ENCODE peak calls at places on chromosomes 4 and X, in five cellular contexts. M, C, X, D and H are unnamed samples.

GRCh38 chr4:18366762-18367358 is 345.3 kb upstream of the LCORL start:
- DNase-seq in X (no peak), D (peak), C (no peak), M (peak), H (peak)

GRCh38 chr4:96312049-96312685 is 472.3 kb downstream of the PDHA2 start:
- DNase-seq in C (no peak), X (no peak), M (no peak), D (no peak), H (no peak)

GRCh38 chr4:138560448-138560847 is 318.3 kb upstream of the SLC7A11 start:
- DNase-seq in X (no peak), M (no peak), C (no peak), D (no peak), H (no peak)

GRCh38 chr4:85860066-85860465 is 385.1 kb downstream of the ARHGAP24 start:
- DNase-seq in D (no peak), C (no peak), M (peak), X (no peak), H (peak)

GRCh38 chr4:128716325-128716724 is 93.2 kb upstream of the JADE1 start:
- DNase-seq in X (no peak), M (no peak), D (no peak), C (no peak), H (no peak)

GRCh38 chrX:111728096-111728495 is 47.1 kb downstream of the ALG13 start:
- DNase-seq in M (peak), D (no peak), C (no peak), X (no peak), H (peak)

GRCh38 chr4:125702406-125702805 is 387.7 kb downstream of the FAT4 start:
- DNase-seq in X (no peak), M (peak), D (no peak), C (no peak), H (peak)

GRCh38 chrX:118990512-118991227 is 16.3 kb downstream of the LONRF3 start:
- DNase-seq in X (no peak), M (no peak), C (no peak), D (no peak), H (no peak)

GRCh38 chr4:106929248-106929647 is 106.9 kb downstream of the DKK2 start:
- DNase-seq in X (no peak), C (no peak), D (no peak), M (no peak), H (no peak)

GRCh38 chr4:107034091-107034698 is 1.9 kb downstream of the DKK2 start:
- DNase-seq in X (no peak), C (peak), M (peak), D (no peak), H (peak)

GRCh38 chr4:147828361-147828760 is 96.5 kb downstream of the ARHGAP10 start:
- DNase-seq in X (no peak), C (no peak), D (no peak), M (no peak), H (peak)

GRCh38 chr4:15882675-15883086 is 55.9 kb downstream of the FGFBP1 start:
- DNase-seq in C (peak), D (peak), M (peak), X (peak), H (peak)

GRCh38 chr4:6049972-6050371 is 31.7 kb upstream of the C4orf50 start:
- DNase-seq in C (no peak), X (no peak), D (no peak), M (no peak), H (no peak)

GRCh38 chr4:15805583-15806517 is 27.7 kb downstream of the CD38 start:
- DNase-seq in X (peak), D (peak), C (no peak), M (peak), H (peak)

GRCh38 chr4:180947421-180947820 is 1295.8 kb upstream of the TENM3 start:
- DNase-seq in M (peak), C (no peak), D (no peak), X (no peak), H (no peak)
- TF ChIP-seq CTCF in M (peak), C (no peak), D (no peak), X (no peak), H (no peak)

GRCh38 chr4:1779588-1780382 is 13.3 kb upstream of the FGFR3 start:
- DNase-seq in M (no peak), D (no peak), C (no peak), X (peak), H (no peak)
- TF ChIP-seq CTCF in M (no peak), D (no peak), C (no peak), X (no peak), H (no peak)

GRCh38 chr4:176376032-176376614 is 56.4 kb downstream of the SPCS3 start:
- DNase-seq in X (no peak), M (peak), D (peak), C (no peak), H (peak)

GRCh38 chr4:176383273-176384077 is 63.7 kb downstream of the SPCS3 start:
- DNase-seq in C (no peak), M (peak), D (no peak), X (no peak), H (peak)

GRCh38 chr4:176380352-176381157 is 60.8 kb downstream of the SPCS3 start:
- DNase-seq in C (no peak), M (no peak), D (peak), X (no peak), H (no peak)

DNA sequence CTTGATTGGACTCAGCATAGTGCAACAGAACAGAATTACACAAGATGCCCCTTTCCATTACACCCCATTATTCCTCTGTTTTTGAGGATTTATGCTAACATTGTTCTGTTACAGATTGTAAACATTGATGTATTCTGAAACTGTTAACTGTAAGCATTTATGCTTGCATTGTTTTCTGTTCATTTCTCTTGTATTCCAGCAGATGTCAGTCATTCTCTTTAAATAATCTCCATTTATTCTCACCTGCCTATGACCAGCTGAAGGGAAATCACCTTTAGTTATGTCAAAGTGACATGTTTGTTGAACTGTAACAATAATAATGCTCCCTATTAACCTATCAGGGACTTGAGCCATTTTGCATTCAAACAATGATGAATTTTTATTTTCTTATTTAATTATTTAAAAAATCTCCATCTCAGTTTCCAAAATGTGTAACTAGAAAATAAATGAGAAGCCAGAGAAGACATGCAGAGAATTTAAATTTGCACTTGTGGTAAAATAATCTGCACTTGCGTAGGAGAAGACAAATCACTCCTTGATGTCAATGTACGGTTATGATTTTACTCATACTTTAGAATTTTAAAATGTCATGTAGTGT is 58.0 kb downstream of the SPCS3 start:
- DNase-seq in X (no peak), C (peak), D (peak), M (peak), H (peak)
- TF ChIP-seq CTCF in X (peak), C (peak), D (peak), M (peak), H (peak)

DNA sequence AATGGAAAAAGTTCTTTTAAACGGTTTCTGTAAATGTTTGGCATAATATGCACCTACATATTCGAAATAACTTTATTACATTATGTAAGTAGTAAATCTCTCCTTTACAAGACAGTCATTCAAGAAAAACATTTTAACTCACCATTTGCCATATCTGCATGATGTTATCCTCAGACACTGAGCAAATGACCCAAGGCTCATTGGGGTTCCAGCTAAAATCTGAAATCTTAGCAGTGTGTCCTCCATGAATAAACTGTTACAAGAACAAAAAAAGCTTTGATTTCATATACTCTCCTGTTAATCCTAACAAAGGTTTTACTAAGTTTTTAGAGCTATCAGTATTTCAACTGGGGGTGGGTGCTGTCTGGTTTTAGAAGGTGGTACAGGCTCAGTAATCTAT is 24.5 kb downstream of the RBBP7 start:
- DNase-seq in D (no peak), X (no peak), C (no peak), M (no peak), H (no peak)
- TF ChIP-seq CTCF in D (no peak), X (no peak), C (no peak), M (no peak), H (no peak)

GRCh38 chrX:41148553-41148952 is 63.3 kb downstream of the USP9X start:
- DNase-seq in D (no peak), C (no peak), M (peak), X (no peak), H (peak)

GRCh38 chrX:41150043-41150442 is 64.8 kb downstream of the USP9X start:
- DNase-seq in D (no peak), X (no peak), C (no peak), M (no peak), H (no peak)

GRCh38 chrX:41142130-41142529 is 56.9 kb downstream of the USP9X start:
- DNase-seq in D (no peak), M (no peak), X (no peak), C (no peak), H (no peak)

GRCh38 chrX:41144873-41145272 is 59.6 kb downstream of the USP9X start:
- DNase-seq in C (no peak), D (no peak), X (no peak), M (no peak), H (no peak)

GRCh38 chrX:41145920-41146608 is 60.8 kb downstream of the USP9X start:
- DNase-seq in C (no peak), X (no peak), D (no peak), M (peak), H (peak)
- TF ChIP-seq CTCF in C (no peak), X (no peak), D (no peak), M (peak), H (no peak)